ENCODE peak calls at places on chromosomes 4 and X, in ten cellular contexts. A, R, X, O, Q, I, U, S, M and J are unnamed samples.

GRCh38 chr4:38111024-38111423 is 150.8 kb downstream of the PTTG2 start:
- DNase-seq in A (no peak), R (no peak), X (no peak), O (no peak), Q (no peak), I (no peak), U (no peak), S (no peak), M (no peak), J (no peak)

GRCh38 chrX:24314019-24314635 is at the start of gene SUPT20HL2:
- DNase-seq in A (no peak), R (no peak), X (no peak), O (no peak), Q (no peak), I (no peak), U (no peak), S (no peak), M (no peak), J (no peak)

GRCh38 chrX:13283968-13284914 is 35.6 kb downstream of the ATXN3L start:
- DNase-seq in A (no peak), R (peak; percentile 69), X (no peak), O (peak; percentile 3), Q (no peak), I (no peak), U (no peak), S (no peak), M (peak; percentile 27), J (no peak)

GRCh38 chr4:151524610-151525009 is 115.6 kb downstream of the FHIP1A start:
- DNase-seq in A (no peak), R (peak; percentile 62), X (no peak), O (no peak), Q (no peak), I (no peak), U (no peak), S (no peak), M (no peak), J (no peak)

GRCh38 chrX:107025538-107025937 is 25.5 kb upstream of the MORC4 start:
- DNase-seq in A (no peak), R (peak; percentile 50), X (peak; percentile 8), O (peak; percentile 4), Q (no peak), I (no peak), U (peak; percentile 24), S (peak; percentile 45), M (peak; percentile 8), J (peak; percentile 6)

GRCh38 chr4:172305698-172306097 is 492.5 kb downstream of the GALNTL6 start:
- DNase-seq in A (no peak), R (no peak), X (no peak), O (no peak), Q (no peak), I (no peak), U (no peak), S (no peak), M (no peak), J (no peak)

GRCh38 chr4:72857787-72858186 is 211.7 kb downstream of the COX18 start:
- DNase-seq in A (no peak), R (peak; percentile 33), X (no peak), O (no peak), Q (no peak), I (no peak), U (no peak), S (no peak), M (no peak), J (no peak)

GRCh38 chr4:61583696-61584095 is 383.6 kb downstream of the ADGRL3 start:
- DNase-seq in A (no peak), R (peak; percentile 67), X (no peak), O (no peak), Q (no peak), I (no peak), U (no peak), S (no peak), M (no peak), J (no peak)

GRCh38 chrX:68041110-68041509 is 392.2 kb downstream of the OPHN1 start:
- DNase-seq in A (no peak), R (no peak), X (no peak), O (no peak), Q (no peak), I (no peak), U (no peak), S (no peak), M (no peak), J (no peak)

GRCh38 chr4:98283219-98284199 is 22.3 kb downstream of the RAP1GDS1 start:
- DNase-seq in A (no peak), R (no peak), X (no peak), O (no peak), Q (no peak), I (no peak), U (no peak), S (peak; percentile 66), M (no peak), J (no peak)

GRCh38 chr4:175453456-175453855 is 358.6 kb downstream of the GPM6A start:
- DNase-seq in A (no peak), R (no peak), X (no peak), O (no peak), Q (no peak), I (no peak), U (no peak), S (no peak), M (peak; percentile 22), J (no peak)

GRCh38 chrX:15915959-15916703 is 61.5 kb upstream of the AP1S2 start:
- DNase-seq in A (no peak), R (no peak), X (no peak), O (no peak), Q (no peak), I (no peak), U (no peak), S (no peak), M (no peak), J (no peak)

GRCh38 chr4:140269369-140269768 is 104.1 kb upstream of the SCOC start:
- DNase-seq in A (no peak), R (no peak), X (no peak), O (no peak), Q (no peak), I (no peak), U (no peak), S (no peak), M (no peak), J (no peak)

DNA sequence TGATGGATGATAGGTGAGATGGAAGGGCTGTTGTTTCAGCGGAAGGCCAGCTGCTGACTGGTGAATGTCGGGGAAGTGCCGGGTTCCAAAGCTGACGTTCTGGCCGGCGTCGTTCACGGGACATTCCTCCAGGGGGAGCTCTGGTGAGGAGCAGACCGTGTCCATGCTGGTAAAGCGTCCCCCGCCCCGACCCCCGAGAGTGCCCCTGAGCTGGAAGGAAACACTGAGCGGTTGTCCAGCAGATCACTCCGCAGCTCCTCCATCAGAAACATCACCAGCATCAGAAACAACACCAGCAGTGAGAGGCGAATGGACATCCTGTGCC is 18.6 kb upstream of the ADRA2C start:
- DNase-seq in A (no peak), R (no peak), X (no peak), O (no peak), Q (no peak), I (no peak), U (no peak), S (no peak), M (no peak), J (no peak)
- TF ChIP-seq CTCF in A (no peak), R (peak; percentile 24), X (peak; percentile 33), O (peak; percentile 69), Q (peak; percentile 21), I (no peak), U (peak; percentile 47), S (no peak), M (peak; percentile 52), J (peak; percentile 14)

DNA sequence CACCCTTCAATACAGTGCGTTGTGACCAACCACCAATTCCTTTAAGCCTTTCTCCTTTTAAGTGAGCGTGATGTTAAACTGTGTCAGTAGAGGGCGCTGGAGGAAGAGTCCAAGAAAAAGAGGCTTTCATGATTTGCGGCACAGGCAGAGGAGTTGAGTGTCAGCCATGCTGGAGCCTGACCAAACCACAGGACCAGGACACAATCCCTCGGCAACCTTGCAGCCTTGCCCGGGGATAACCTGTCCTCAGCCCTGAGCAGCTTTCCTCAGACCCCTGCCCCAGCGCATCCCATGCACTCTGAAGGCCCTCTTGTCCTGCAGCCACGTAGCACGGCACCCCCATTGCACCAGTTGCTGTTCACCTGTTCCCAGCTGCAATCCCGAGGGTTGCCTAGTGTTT is 53.5 kb upstream of the SMIM31 start:
- DNase-seq in A (no peak), R (peak; percentile 52), X (peak; percentile 10), O (no peak), Q (no peak), I (no peak), U (no peak), S (no peak), M (no peak), J (peak; percentile 3)
- TF ChIP-seq CTCF in A (no peak), R (no peak), X (peak; percentile 25), O (no peak), Q (no peak), I (no peak), U (peak; percentile 43), S (no peak), M (peak; percentile 35), J (no peak)

GRCh38 chrX:150863191-150863590 is 35.3 kb downstream of the CD99L2 start:
- DNase-seq in A (no peak), R (no peak), X (no peak), O (no peak), Q (no peak), I (no peak), U (no peak), S (no peak), M (no peak), J (no peak)

GRCh38 chrX:150869450-150869849 is 29.0 kb downstream of the CD99L2 start:
- DNase-seq in A (no peak), R (no peak), X (no peak), O (no peak), Q (peak; percentile 66), I (no peak), U (no peak), S (no peak), M (no peak), J (no peak)

GRCh38 chrX:150870059-150870458 is 28.4 kb downstream of the CD99L2 start:
- DNase-seq in A (no peak), R (no peak), X (no peak), O (no peak), Q (no peak), I (no peak), U (no peak), S (no peak), M (no peak), J (no peak)

GRCh38 chrX:150868625-150869024 is 29.8 kb downstream of the CD99L2 start:
- DNase-seq in A (no peak), R (no peak), X (no peak), O (no peak), Q (no peak), I (no peak), U (no peak), S (peak; percentile 33), M (no peak), J (no peak)

DNA sequence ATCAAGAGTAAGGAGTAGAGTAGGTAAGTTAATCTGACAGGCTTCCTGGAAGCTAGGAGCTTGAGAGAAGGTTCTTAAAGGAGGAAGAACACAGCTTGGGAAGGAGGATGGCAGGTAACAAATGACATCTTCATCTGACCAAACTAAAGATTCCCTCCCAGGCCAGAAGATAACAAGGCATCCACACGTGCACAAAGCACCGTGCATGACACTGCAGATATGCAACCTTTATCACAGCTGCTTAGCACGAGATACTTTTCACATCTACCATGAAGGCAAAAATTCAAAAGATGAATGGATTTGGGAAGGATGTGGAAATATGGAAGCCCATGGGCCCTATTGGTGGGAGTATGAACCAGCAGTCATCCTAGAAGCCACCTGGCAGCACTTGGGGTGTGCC is 34.3 kb downstream of the CD99L2 start:
- DNase-seq in A (no peak), R (no peak), X (no peak), O (no peak), Q (no peak), I (no peak), U (no peak), S (no peak), M (no peak), J (no peak)
- TF ChIP-seq CTCF in A (no peak), R (no peak), X (no peak), O (no peak), Q (no peak), I (no peak), U (no peak), S (no peak), M (no peak), J (no peak)

GRCh38 chrX:26664919-26665318 is 448.9 kb downstream of the MAGEB5 start:
- DNase-seq in A (no peak), R (no peak), X (no peak), O (no peak), Q (no peak), I (no peak), U (no peak), S (no peak), M (no peak), J (no peak)
- TF ChIP-seq CTCF in A (no peak), R (no peak), X (no peak), O (no peak), Q (no peak), I (no peak), U (peak; percentile 10), S (no peak), M (no peak), J (no peak)